ENCODE peak calls at places on chromosome 12, in ten cellular contexts. L, I, T, S, A, Y, O, N, Q and C are unnamed samples.

GRCh38 chr12:113473942-113474341 is 2.3 kb upstream of the LHX5 start:
- DNase-seq in L (no peak), I (no peak), T (no peak), S (no peak), A (no peak), Y (no peak), O (no peak), N (no peak), Q (no peak), C (no peak)

GRCh38 chr12:11269607-11270006 is at the start of gene PRB3:
- DNase-seq in L (no peak), I (no peak), T (no peak), S (no peak), A (no peak), Y (no peak), O (no peak), N (no peak), Q (no peak), C (no peak)

GRCh38 chr12:49659753-49660152 is 36.4 kb downstream of the PRPF40B start:
- DNase-seq in L (no peak), I (no peak), T (no peak), S (no peak), A (no peak), Y (no peak), O (no peak), N (no peak), Q (no peak), C (no peak)

GRCh38 chr12:89179983-89180382 is 172.3 kb downstream of the DUSP6 start:
- DNase-seq in L (no peak), I (no peak), T (peak; percentile 54), S (no peak), A (no peak), Y (no peak), O (peak; percentile 85), N (no peak), Q (peak; percentile 30), C (no peak)

GRCh38 chr12:75606146-75606545 is 94.7 kb upstream of the KRR1 start:
- DNase-seq in L (no peak), I (no peak), T (no peak), S (no peak), A (no peak), Y (no peak), O (no peak), N (no peak), Q (no peak), C (no peak)

GRCh38 chr12:46562625-46563228 is 190.2 kb upstream of the SLC38A2 start:
- DNase-seq in L (no peak), I (peak; percentile 92), T (no peak), S (no peak), A (no peak), Y (no peak), O (no peak), N (no peak), Q (no peak), C (no peak)

GRCh38 chr12:83042441-83043215 is 355.9 kb downstream of the TMTC2 start:
- DNase-seq in L (no peak), I (no peak), T (no peak), S (no peak), A (no peak), Y (no peak), O (no peak), N (no peak), Q (no peak), C (no peak)

GRCh38 chr12:131530041-131530332 is 180.9 kb upstream of the SFSWAP start:
- DNase-seq in L (no peak), I (no peak), T (no peak), S (no peak), A (no peak), Y (no peak), O (no peak), N (no peak), Q (no peak), C (no peak)

GRCh38 chr12:27821259-27821973 is 41.4 kb upstream of the MANSC4 start:
- DNase-seq in L (no peak), I (no peak), T (peak; percentile 44), S (peak; percentile 22), A (peak; percentile 28), Y (no peak), O (peak; percentile 61), N (peak; percentile 29), Q (peak; percentile 82), C (peak; percentile 39)

GRCh38 chr12:16012086-16012485 is 101.0 kb downstream of the DERA start:
- DNase-seq in L (no peak), I (no peak), T (no peak), S (no peak), A (no peak), Y (peak; percentile 63), O (no peak), N (peak; percentile 45), Q (peak; percentile 44), C (no peak)

GRCh38 chr12:23472329-23472971 is 477.0 kb downstream of the SOX5 start:
- DNase-seq in L (no peak), I (no peak), T (no peak), S (no peak), A (no peak), Y (no peak), O (peak; percentile 50), N (no peak), Q (no peak), C (no peak)

GRCh38 chr12:109625131-109625559 is 51.6 kb downstream of the MVK start:
- DNase-seq in L (no peak), I (no peak), T (no peak), S (no peak), A (no peak), Y (no peak), O (peak; percentile 20), N (no peak), Q (peak; percentile 44), C (no peak)

GRCh38 chr12:123141615-123142517 is 9.0 kb downstream of the PITPNM2 start:
- DNase-seq in L (peak; percentile 73), I (no peak), T (no peak), S (no peak), A (no peak), Y (peak; percentile 32), O (peak; percentile 39), N (peak; percentile 64), Q (peak; percentile 83), C (peak; percentile 21)

GRCh38 chr12:88469136-88469535 is 111.1 kb downstream of the KITLG start:
- DNase-seq in L (no peak), I (no peak), T (no peak), S (no peak), A (no peak), Y (no peak), O (no peak), N (no peak), Q (no peak), C (no peak)

GRCh38 chr12:130968611-130969010 is 14.9 kb downstream of the ADGRD1 start:
- DNase-seq in L (no peak), I (no peak), T (no peak), S (no peak), A (no peak), Y (no peak), O (no peak), N (no peak), Q (no peak), C (no peak)

GRCh38 chr12:24901975-24902461 is 46.9 kb downstream of the BCAT1 start:
- DNase-seq in L (no peak), I (no peak), T (no peak), S (no peak), A (peak; percentile 30), Y (no peak), O (no peak), N (no peak), Q (no peak), C (peak; percentile 37)
- TF ChIP-seq CTCF in L (no peak), I (no peak), T (no peak), S (no peak), A (no peak), Y (no peak), O (no peak), N (no peak), Q (no peak), C (no peak)

DNA sequence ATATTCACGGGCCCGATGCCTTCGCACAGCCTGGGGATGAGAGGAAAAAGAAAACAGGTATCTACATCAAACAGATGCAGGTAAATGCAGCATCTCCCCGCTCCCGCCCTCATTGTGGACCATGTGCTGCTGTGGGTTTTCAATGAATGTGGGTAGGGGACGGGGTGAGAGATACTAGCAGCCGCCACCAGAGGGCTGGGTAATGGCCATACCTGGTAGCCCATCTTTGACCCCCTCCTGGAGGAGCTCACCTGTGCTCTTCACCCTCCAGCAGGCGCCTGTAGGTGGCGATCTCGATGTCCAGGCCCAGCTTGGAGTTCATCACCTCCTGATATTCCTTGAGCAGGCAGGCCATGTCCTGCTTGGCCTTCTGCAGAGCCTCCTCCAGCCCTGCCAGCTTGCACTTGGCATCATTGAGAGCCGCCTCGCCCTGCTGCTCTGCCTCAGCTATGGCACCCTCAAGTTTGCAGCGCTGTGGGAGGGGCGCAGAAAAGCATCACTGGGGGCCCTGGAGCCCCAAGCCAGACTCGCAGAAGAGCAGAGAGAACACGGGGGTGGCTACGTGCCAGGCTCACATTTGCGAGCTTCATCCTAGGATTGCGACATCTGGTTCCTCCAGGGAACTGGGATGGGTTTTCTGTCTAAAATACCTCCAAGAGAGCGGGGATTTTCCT is 10.2 kb downstream of the KRT82 start:
- DNase-seq in L (no peak), I (no peak), T (no peak), S (no peak), A (peak; percentile 62), Y (no peak), O (peak; percentile 55), N (no peak), Q (peak; percentile 47), C (peak; percentile 29)
- TF ChIP-seq CTCF in L (no peak), I (peak; percentile 27), T (peak; percentile 33), S (no peak), A (peak; percentile 87), Y (no peak), O (no peak), N (no peak), Q (peak; percentile 33), C (peak; percentile 39)

DNA sequence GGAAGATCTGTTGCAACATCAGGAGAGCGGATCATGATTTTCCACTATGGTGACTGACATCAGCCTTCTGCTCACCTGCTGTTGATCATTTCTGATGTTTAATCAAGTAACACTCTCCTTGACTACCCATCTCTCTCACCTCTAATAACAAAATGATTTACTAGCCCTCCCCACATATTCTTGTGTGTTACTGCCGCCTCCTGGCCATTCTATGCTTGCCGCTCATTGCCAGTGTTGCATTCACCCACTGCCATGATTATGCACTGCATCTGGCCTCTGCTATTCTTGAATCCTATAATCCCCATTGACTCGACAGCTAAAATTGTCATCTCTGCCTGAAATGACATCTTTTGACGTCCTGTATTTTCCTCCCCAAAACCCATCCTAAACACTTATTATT is 113.8 kb downstream of the RERGL start:
- DNase-seq in L (no peak), I (no peak), T (no peak), S (no peak), A (no peak), Y (no peak), O (no peak), N (no peak), Q (no peak), C (peak; percentile 6)
- TF ChIP-seq CTCF in L (no peak), I (peak; percentile 32), T (peak; percentile 24), S (peak; percentile 40), A (peak; percentile 63), Y (no peak), O (no peak), N (no peak), Q (peak; percentile 13), C (no peak)

GRCh38 chr12:43733687-43734086 is 24.9 kb downstream of the PUS7L start:
- DNase-seq in L (no peak), I (no peak), T (no peak), S (no peak), A (no peak), Y (no peak), O (no peak), N (no peak), Q (no peak), C (no peak)
- TF ChIP-seq CTCF in L (no peak), I (no peak), T (peak; percentile 26), S (peak; percentile 7), A (no peak), Y (no peak), O (no peak), N (no peak), Q (no peak), C (no peak)